ENCODE peak calls at places on chromosomes 1 and 21, in four cellular contexts. L, K, E and J are unnamed samples.

GRCh38 chr1:204350265-204350664 is 9.5 kb downstream of the PLEKHA6 start:
- DNase-seq in L (no peak), K (no peak), E (no peak), J (no peak)

GRCh38 chr1:45033356-45033755 is 21.3 kb downstream of the UROD start:
- DNase-seq in L (no peak), K (no peak), E (no peak), J (no peak)

GRCh38 chr1:51189421-51190073 is 46.5 kb upstream of the RNF11 start:
- DNase-seq in L (no peak), K (peak), E (peak), J (no peak)

GRCh38 chr1:1630191-1630964 is 1.6 kb upstream of the MMP23B start:
- DNase-seq in L (peak), K (no peak), E (peak), J (peak)

GRCh38 chr1:170145691-170146676 is at the start of gene NTMT2:
- DNase-seq in L (no peak), K (peak), E (no peak), J (peak)

GRCh38 chr1:150080784-150081183 is 13.2 kb downstream of the VPS45 start:
- DNase-seq in L (no peak), K (no peak), E (no peak), J (no peak)

GRCh38 chr1:197413564-197413963 is 145.5 kb downstream of the CRB1 start:
- DNase-seq in L (no peak), K (no peak), E (no peak), J (no peak)

GRCh38 chr21:31184462-31184861 is 146.2 kb upstream of the KRTAP19-8 start:
- DNase-seq in L (peak), K (no peak), E (peak), J (no peak)

GRCh38 chr1:177023710-177024109 is 140.8 kb downstream of the ASTN1 start:
- DNase-seq in L (no peak), K (no peak), E (no peak), J (no peak)

GRCh38 chr21:16522512-16522911 is 792.7 kb downstream of the USP25 start:
- DNase-seq in L (no peak), K (no peak), E (no peak), J (no peak)

GRCh38 chr1:171441278-171441677 is 44.1 kb upstream of the PRRC2C start:
- DNase-seq in L (no peak), K (no peak), E (no peak), J (no peak)

GRCh38 chr1:45246760-45247159 is 40.4 kb upstream of the ZSWIM5 start:
- DNase-seq in L (no peak), K (no peak), E (peak), J (no peak)

GRCh38 chr1:226816585-226816984 is 53.8 kb upstream of the PSEN2 start:
- DNase-seq in L (no peak), K (no peak), E (no peak), J (no peak)

GRCh38 chr1:17109897-17110554 is 9.2 kb downstream of the PADI2 start:
- DNase-seq in L (no peak), K (peak), E (no peak), J (no peak)

GRCh38 chr1:151980287-151981177 is 13.1 kb downstream of the S100A10 start:
- DNase-seq in L (no peak), K (no peak), E (no peak), J (peak)

GRCh38 chr1:92484472-92485373 is 2.0 kb downstream of the GFI1 start:
- DNase-seq in L (peak), K (peak), E (peak), J (no peak)

GRCh38 chr21:23020969-23021368 is 2022.8 kb downstream of the NCAM2 start:
- DNase-seq in L (no peak), K (no peak), E (no peak), J (no peak)

GRCh38 chr1:185935360-185935759 is 201.2 kb downstream of the HMCN1 start:
- DNase-seq in L (no peak), K (no peak), E (no peak), J (no peak)

GRCh38 chr21:28738882-28739281 is 253.8 kb downstream of the LTN1 start:
- DNase-seq in L (no peak), K (no peak), E (no peak), J (no peak)

GRCh38 chr1:42177551-42177981 is 13.0 kb upstream of the GUCA2A start:
- DNase-seq in L (no peak), K (no peak), E (no peak), J (no peak)